ENCODE peak calls at places on chromosomes 13 and 19, in five cellular contexts. X is T-helper 1 cell; M is PC-9; R is cardiac muscle cell; H is stimulated activated naive CD8-positive, alpha-beta T cell treated with anti-CD3 and anti-CD28 coated beads, Interleukin-15, amount 100 ng/mL, for 72 hours. K is an unnamed sample.
A peak's percentile ranks its signal among the peaks of the same experiment; 100 is the strongest.

GRCh38 chr13:79674765-79675515 is 194.0 kb downstream of the NDFIP2 start:
- DNase-seq in X (no peak), M (no peak), R (no peak), H (no peak), K (no peak)

GRCh38 chr13:97205971-97206370 is 16.2 kb upstream of the MBNL2 start:
- DNase-seq in X (no peak), M (no peak), R (peak; percentile 66), H (no peak), K (peak; percentile 83)

GRCh38 chr19:17202249-17202648 is 12.9 kb upstream of the USE1 start:
- DNase-seq in X (no peak), M (no peak), R (no peak), H (no peak), K (no peak)

GRCh38 chr19:13100871-13101589 is 1.6 kb downstream of the LYL1 start:
- DNase-seq in X (no peak), M (no peak), R (no peak), H (no peak), K (no peak)

GRCh38 chr13:109677206-109677605 is 109.2 kb downstream of the IRS2 start:
- DNase-seq in X (no peak), M (no peak), R (no peak), H (no peak), K (no peak)

GRCh38 chr13:113803409-113804016 is 44.5 kb downstream of the TMEM255B start:
- DNase-seq in X (no peak), M (no peak), R (no peak), H (no peak), K (no peak)

GRCh38 chr13:22287343-22287922 is 616.6 kb downstream of the FGF9 start:
- DNase-seq in X (no peak), M (no peak), R (no peak), H (no peak), K (no peak)

GRCh38 chr13:24274452-24274971 is 34.9 kb upstream of the C1QTNF9 start:
- DNase-seq in X (peak; percentile 49), M (no peak), R (peak; percentile 43), H (peak; percentile 62), K (no peak)

GRCh38 chr19:3761382-3762129 is at the start of gene APBA3:
- DNase-seq in X (peak; percentile 90), M (peak; percentile 86), R (peak; percentile 91), H (peak; percentile 97), K (peak; percentile 88)

GRCh38 chr13:35388979-35389378 is 87.5 kb downstream of the MAB21L1 start:
- DNase-seq in X (no peak), M (no peak), R (peak; percentile 47), H (no peak), K (no peak)

GRCh38 chr13:105642511-105642958 is 892.9 kb downstream of the EFNB2 start:
- DNase-seq in X (no peak), M (peak; percentile 19), R (no peak), H (no peak), K (no peak)

GRCh38 chr13:110289661-110290060 is 17.3 kb downstream of the COL4A1 start:
- DNase-seq in X (no peak), M (no peak), R (no peak), H (no peak), K (no peak)